ENCODE peak calls at places on chromosomes 11 and 22, in four cellular contexts. W is stomach, K is prostate gland, R is GM12891. U is an unnamed sample.

GRCh38 chr11:19868281-19868821 is 155.7 kb downstream of the NAV2 start:
- DNase-seq in W (no peak), K (peak; percentile 86), R (no peak), U (no peak)

GRCh38 chr11:14727215-14727614 is 83.6 kb downstream of the PDE3B start:
- DNase-seq in W (no peak), K (no peak), R (no peak), U (no peak)

GRCh38 chr11:41316726-41317125 is 142.7 kb downstream of the LRRC4C start:
- DNase-seq in W (no peak), K (no peak), R (no peak), U (no peak)

GRCh38 chr22:39537981-39538380 is 5.4 kb upstream of the RPS19BP1 start:
- DNase-seq in W (no peak), K (no peak), R (no peak), U (no peak)

GRCh38 chr11:70205049-70205725 is 2.1 kb downstream of the FADD start:
- DNase-seq in W (no peak), K (no peak), R (no peak), U (no peak)

GRCh38 chr11:69305885-69306540 is 12.1 kb downstream of the MYEOV start:
- DNase-seq in W (no peak), K (no peak), R (no peak), U (no peak)

GRCh38 chr22:41204066-41204465 is 1.0 kb upstream of the L3MBTL2 start:
- DNase-seq in W (no peak), K (no peak), R (no peak), U (no peak)

GRCh38 chr22:30424471-30425326 is 869 bp upstream of the MTFP1 start:
- DNase-seq in W (no peak), K (no peak), R (no peak), U (peak; percentile 20)

GRCh38 chr11:57263351-57263750 is 26.3 kb upstream of the APLNR start:
- DNase-seq in W (no peak), K (no peak), R (no peak), U (no peak)

GRCh38 chr22:37244114-37244921 is at the start of gene RAC2:
- DNase-seq in W (peak; percentile 78), K (no peak), R (peak; percentile 70), U (peak; percentile 99)

GRCh38 chr11:1852885-1853284 is at the start of gene LSP1:
- DNase-seq in W (peak; percentile 57), K (no peak), R (peak; percentile 94), U (peak; percentile 95)

GRCh38 chr22:32801436-32802290 is at the start of gene TIMP3:
- DNase-seq in W (peak; percentile 63), K (peak; percentile 74), R (no peak), U (no peak)

GRCh38 chr22:18968011-18968749 is 32.1 kb upstream of the PRODH start:
- DNase-seq in W (no peak), K (no peak), R (no peak), U (no peak)

GRCh38 chr22:50620861-50621490 is 7.0 kb downstream of the ARSA start:
- DNase-seq in W (no peak), K (no peak), R (no peak), U (no peak)
- TF ChIP-seq POLR2AphosphoS5 in W (no peak), K (no peak), R (no peak), U (no peak)

GRCh38 chr11:64304032-64304315 is 1.4 kb upstream of the ESRRA start:
- DNase-seq in W (no peak), K (no peak), R (no peak), U (no peak)
- TF ChIP-seq POLR2AphosphoS5 in W (no peak), K (no peak), R (no peak), U (no peak)

GRCh38 chr11:114064216-114064615 is 4.7 kb downstream of the ZBTB16 start:
- DNase-seq in W (no peak), K (no peak), R (no peak), U (no peak)
- TF ChIP-seq POLR2AphosphoS5 in W (no peak), K (peak; percentile 22), R (no peak), U (no peak)

GRCh38 chr11:79431535-79431934 is 9.3 kb downstream of the TENM4 start:
- DNase-seq in W (no peak), K (no peak), R (no peak), U (no peak)
- TF ChIP-seq POLR2AphosphoS5 in W (no peak), K (no peak), R (no peak), U (no peak)